ENCODE peak calls at places on chromosomes 3 and 15, in ten cellular contexts. One of them, this sample, is unnamed.

GRCh38 chr15:62783303-62783957 is 259.1 kb upstream of the TPM1 start:
- DNase-seq in upper lobe of right lung: no peak
- DNase-seq in epithelial cell of esophagus: peak; percentile 58
- DNase-seq in caudate nucleus: no peak
- DNase-seq in neuronal stem cell: no peak
- DNase-seq in foreskin fibroblast: peak; percentile 89
- DNase-seq in activated CD4-positive, alpha-beta T cell treated with anti-CD3 and anti-CD28 coated beads, Interleukin-2, amount 50 U/mL, for 24 hours: no peak
- DNase-seq in NCI-H2171 treated with DMSO at 0.1 percent for 48 hours: no peak
- DNase-seq in frontal cortex: no peak
- DNase-seq in mesothelial cell of epicardium: no peak
- DNase-seq in this sample: peak; percentile 75

GRCh38 chr15:99998661-99999101 is 265.4 kb upstream of the LYSMD4 start:
- DNase-seq in upper lobe of right lung: peak; percentile 40
- DNase-seq in epithelial cell of esophagus: peak; percentile 95
- DNase-seq in caudate nucleus: no peak
- DNase-seq in neuronal stem cell: no peak
- DNase-seq in foreskin fibroblast: no peak
- DNase-seq in activated CD4-positive, alpha-beta T cell treated with anti-CD3 and anti-CD28 coated beads, Interleukin-2, amount 50 U/mL, for 24 hours: no peak
- DNase-seq in NCI-H2171 treated with DMSO at 0.1 percent for 48 hours: no peak
- DNase-seq in frontal cortex: no peak
- DNase-seq in mesothelial cell of epicardium: no peak
- DNase-seq in this sample: no peak

GRCh38 chr3:2446146-2446545 is 347.5 kb downstream of the CNTN4 start:
- DNase-seq in upper lobe of right lung: no peak
- DNase-seq in epithelial cell of esophagus: no peak
- DNase-seq in caudate nucleus: no peak
- DNase-seq in neuronal stem cell: no peak
- DNase-seq in foreskin fibroblast: no peak
- DNase-seq in activated CD4-positive, alpha-beta T cell treated with anti-CD3 and anti-CD28 coated beads, Interleukin-2, amount 50 U/mL, for 24 hours: no peak
- DNase-seq in NCI-H2171 treated with DMSO at 0.1 percent for 48 hours: no peak
- DNase-seq in frontal cortex: no peak
- DNase-seq in mesothelial cell of epicardium: no peak
- DNase-seq in this sample: no peak

GRCh38 chr3:36709281-36709680 is 55.1 kb downstream of the DCLK3 start:
- DNase-seq in upper lobe of right lung: no peak
- DNase-seq in epithelial cell of esophagus: no peak
- DNase-seq in caudate nucleus: no peak
- DNase-seq in neuronal stem cell: no peak
- DNase-seq in foreskin fibroblast: no peak
- DNase-seq in activated CD4-positive, alpha-beta T cell treated with anti-CD3 and anti-CD28 coated beads, Interleukin-2, amount 50 U/mL, for 24 hours: no peak
- DNase-seq in NCI-H2171 treated with DMSO at 0.1 percent for 48 hours: no peak
- DNase-seq in frontal cortex: no peak
- DNase-seq in mesothelial cell of epicardium: no peak
- DNase-seq in this sample: no peak

GRCh38 chr3:195526492-195526891 is 16.6 kb downstream of the PPP1R2 start:
- DNase-seq in upper lobe of right lung: no peak
- DNase-seq in epithelial cell of esophagus: no peak
- DNase-seq in caudate nucleus: no peak
- DNase-seq in neuronal stem cell: no peak
- DNase-seq in foreskin fibroblast: no peak
- DNase-seq in activated CD4-positive, alpha-beta T cell treated with anti-CD3 and anti-CD28 coated beads, Interleukin-2, amount 50 U/mL, for 24 hours: no peak
- DNase-seq in NCI-H2171 treated with DMSO at 0.1 percent for 48 hours: no peak
- DNase-seq in frontal cortex: no peak
- DNase-seq in mesothelial cell of epicardium: no peak
- DNase-seq in this sample: no peak

GRCh38 chr3:23490459-23490858 is 287.3 kb downstream of the UBE2E2 start:
- DNase-seq in upper lobe of right lung: no peak
- DNase-seq in epithelial cell of esophagus: peak; percentile 77
- DNase-seq in caudate nucleus: no peak
- DNase-seq in neuronal stem cell: no peak
- DNase-seq in foreskin fibroblast: peak; percentile 66
- DNase-seq in activated CD4-positive, alpha-beta T cell treated with anti-CD3 and anti-CD28 coated beads, Interleukin-2, amount 50 U/mL, for 24 hours: no peak
- DNase-seq in NCI-H2171 treated with DMSO at 0.1 percent for 48 hours: no peak
- DNase-seq in frontal cortex: no peak
- DNase-seq in mesothelial cell of epicardium: no peak
- DNase-seq in this sample: peak; percentile 52

GRCh38 chr3:150300847-150301517 is 107.1 kb upstream of the TSC22D2 start:
- DNase-seq in upper lobe of right lung: no peak
- DNase-seq in epithelial cell of esophagus: peak; percentile 64
- DNase-seq in caudate nucleus: no peak
- DNase-seq in neuronal stem cell: no peak
- DNase-seq in foreskin fibroblast: peak; percentile 66
- DNase-seq in activated CD4-positive, alpha-beta T cell treated with anti-CD3 and anti-CD28 coated beads, Interleukin-2, amount 50 U/mL, for 24 hours: no peak
- DNase-seq in NCI-H2171 treated with DMSO at 0.1 percent for 48 hours: no peak
- DNase-seq in frontal cortex: no peak
- DNase-seq in mesothelial cell of epicardium: no peak
- DNase-seq in this sample: peak; percentile 20

GRCh38 chr15:57784081-57784488 is 77.6 kb downstream of the POLR2M start:
- DNase-seq in upper lobe of right lung: no peak
- DNase-seq in epithelial cell of esophagus: peak; percentile 75
- DNase-seq in caudate nucleus: no peak
- DNase-seq in neuronal stem cell: no peak
- DNase-seq in foreskin fibroblast: peak; percentile 79
- DNase-seq in activated CD4-positive, alpha-beta T cell treated with anti-CD3 and anti-CD28 coated beads, Interleukin-2, amount 50 U/mL, for 24 hours: no peak
- DNase-seq in NCI-H2171 treated with DMSO at 0.1 percent for 48 hours: no peak
- DNase-seq in frontal cortex: no peak
- DNase-seq in mesothelial cell of epicardium: no peak
- DNase-seq in this sample: peak; percentile 37

GRCh38 chr15:96322401-96323249 is 7.9 kb upstream of the NR2F2 start:
- DNase-seq in upper lobe of right lung: no peak
- DNase-seq in epithelial cell of esophagus: peak; percentile 45
- DNase-seq in caudate nucleus: no peak
- DNase-seq in neuronal stem cell: peak; percentile 68
- DNase-seq in foreskin fibroblast: peak; percentile 54
- DNase-seq in activated CD4-positive, alpha-beta T cell treated with anti-CD3 and anti-CD28 coated beads, Interleukin-2, amount 50 U/mL, for 24 hours: no peak
- DNase-seq in NCI-H2171 treated with DMSO at 0.1 percent for 48 hours: no peak
- DNase-seq in frontal cortex: peak; percentile 17
- DNase-seq in mesothelial cell of epicardium: no peak
- DNase-seq in this sample: peak; percentile 27

GRCh38 chr3:121855555-121855954 is 20.5 kb downstream of the EAF2 start:
- DNase-seq in upper lobe of right lung: no peak
- DNase-seq in epithelial cell of esophagus: peak; percentile 72
- DNase-seq in caudate nucleus: no peak
- DNase-seq in neuronal stem cell: no peak
- DNase-seq in foreskin fibroblast: no peak
- DNase-seq in activated CD4-positive, alpha-beta T cell treated with anti-CD3 and anti-CD28 coated beads, Interleukin-2, amount 50 U/mL, for 24 hours: no peak
- DNase-seq in NCI-H2171 treated with DMSO at 0.1 percent for 48 hours: peak; percentile 6
- DNase-seq in frontal cortex: no peak
- DNase-seq in mesothelial cell of epicardium: no peak
- DNase-seq in this sample: peak; percentile 6

GRCh38 chr3:145188079-145188785 is 972.8 kb downstream of the PLOD2 start:
- DNase-seq in upper lobe of right lung: no peak
- DNase-seq in epithelial cell of esophagus: no peak
- DNase-seq in caudate nucleus: no peak
- DNase-seq in neuronal stem cell: no peak
- DNase-seq in foreskin fibroblast: no peak
- DNase-seq in activated CD4-positive, alpha-beta T cell treated with anti-CD3 and anti-CD28 coated beads, Interleukin-2, amount 50 U/mL, for 24 hours: no peak
- DNase-seq in NCI-H2171 treated with DMSO at 0.1 percent for 48 hours: no peak
- DNase-seq in frontal cortex: no peak
- DNase-seq in mesothelial cell of epicardium: no peak
- DNase-seq in this sample: no peak

GRCh38 chr15:59349715-59350420 is 22.8 kb downstream of the MYO1E start:
- DNase-seq in upper lobe of right lung: no peak
- DNase-seq in epithelial cell of esophagus: peak; percentile 98
- DNase-seq in caudate nucleus: peak; percentile 11
- DNase-seq in neuronal stem cell: no peak
- DNase-seq in foreskin fibroblast: peak; percentile 93
- DNase-seq in activated CD4-positive, alpha-beta T cell treated with anti-CD3 and anti-CD28 coated beads, Interleukin-2, amount 50 U/mL, for 24 hours: no peak
- DNase-seq in NCI-H2171 treated with DMSO at 0.1 percent for 48 hours: no peak
- DNase-seq in frontal cortex: no peak
- DNase-seq in mesothelial cell of epicardium: no peak
- DNase-seq in this sample: peak; percentile 91

GRCh38 chr15:98120561-98120960 is 160.1 kb downstream of the ARRDC4 start:
- DNase-seq in upper lobe of right lung: no peak
- DNase-seq in epithelial cell of esophagus: peak; percentile 60
- DNase-seq in caudate nucleus: no peak
- DNase-seq in neuronal stem cell: no peak
- DNase-seq in foreskin fibroblast: peak; percentile 21
- DNase-seq in activated CD4-positive, alpha-beta T cell treated with anti-CD3 and anti-CD28 coated beads, Interleukin-2, amount 50 U/mL, for 24 hours: no peak
- DNase-seq in NCI-H2171 treated with DMSO at 0.1 percent for 48 hours: no peak
- DNase-seq in frontal cortex: no peak
- DNase-seq in mesothelial cell of epicardium: no peak
- DNase-seq in this sample: no peak

GRCh38 chr3:192879346-192880031 is 38.2 kb downstream of the MB21D2 start:
- DNase-seq in upper lobe of right lung: no peak
- DNase-seq in epithelial cell of esophagus: peak; percentile 98
- DNase-seq in caudate nucleus: no peak
- DNase-seq in neuronal stem cell: peak; percentile 47
- DNase-seq in foreskin fibroblast: peak; percentile 94
- DNase-seq in activated CD4-positive, alpha-beta T cell treated with anti-CD3 and anti-CD28 coated beads, Interleukin-2, amount 50 U/mL, for 24 hours: no peak
- DNase-seq in NCI-H2171 treated with DMSO at 0.1 percent for 48 hours: no peak
- DNase-seq in frontal cortex: no peak
- DNase-seq in mesothelial cell of epicardium: peak; percentile 50
- DNase-seq in this sample: peak; percentile 94

GRCh38 chr15:88894348-88894818 is 961 bp downstream of the HAPLN3 start:
- DNase-seq in upper lobe of right lung: peak; percentile 84
- DNase-seq in epithelial cell of esophagus: peak; percentile 83
- DNase-seq in caudate nucleus: peak; percentile 8
- DNase-seq in neuronal stem cell: no peak
- DNase-seq in foreskin fibroblast: peak; percentile 66
- DNase-seq in activated CD4-positive, alpha-beta T cell treated with anti-CD3 and anti-CD28 coated beads, Interleukin-2, amount 50 U/mL, for 24 hours: peak; percentile 78
- DNase-seq in NCI-H2171 treated with DMSO at 0.1 percent for 48 hours: peak; percentile 25
- DNase-seq in frontal cortex: no peak
- DNase-seq in mesothelial cell of epicardium: peak; percentile 58
- DNase-seq in this sample: no peak

GRCh38 chr3:40573985-40574384 is 49.2 kb downstream of the ZNF621 start:
- DNase-seq in upper lobe of right lung: no peak
- DNase-seq in epithelial cell of esophagus: no peak
- DNase-seq in caudate nucleus: no peak
- DNase-seq in neuronal stem cell: no peak
- DNase-seq in foreskin fibroblast: no peak
- DNase-seq in activated CD4-positive, alpha-beta T cell treated with anti-CD3 and anti-CD28 coated beads, Interleukin-2, amount 50 U/mL, for 24 hours: no peak
- DNase-seq in NCI-H2171 treated with DMSO at 0.1 percent for 48 hours: no peak
- DNase-seq in frontal cortex: no peak
- DNase-seq in mesothelial cell of epicardium: no peak
- DNase-seq in this sample: no peak

This sample was measured in brain microvascular endothelial cell.